ENCODE peak calls at places on chromosome 17, in nine cellular contexts. Y is ACHN; J is iPS DF 6.9; I is mesothelial cell of epicardium; A is effector CD4-positive, alpha-beta T cell; Q is CD8-positive, alpha-beta T cell; S is T-helper 17 cell; O is NCI-H1105; G is GM06990. B is an unnamed sample.

GRCh38 chr17:19833914-19834313 is 33.8 kb downstream of the ULK2 start:
- DNase-seq in Y (no peak), J (no peak), I (no peak), A (no peak), Q (no peak), S (no peak), O (no peak), G (no peak), B (no peak)

GRCh38 chr17:21524211-21524591 is 148.0 kb downstream of the KCNJ12 start:
- DNase-seq in Y (no peak), J (no peak), I (no peak), A (no peak), Q (no peak), S (no peak), O (no peak), G (no peak), B (no peak)

GRCh38 chr17:45172232-45172540 is 10.5 kb downstream of the HEXIM2 start:
- DNase-seq in Y (no peak), J (no peak), I (peak), A (no peak), Q (no peak), S (no peak), O (no peak), G (no peak), B (no peak)

GRCh38 chr17:56629450-56630187 is 36.1 kb downstream of the NOG start:
- DNase-seq in Y (peak), J (peak), I (no peak), A (no peak), Q (peak), S (no peak), O (no peak), G (no peak), B (no peak)

GRCh38 chr17:81000631-81001357 is 9.2 kb downstream of the CHMP6 start:
- DNase-seq in Y (no peak), J (no peak), I (no peak), A (no peak), Q (no peak), S (no peak), O (no peak), G (no peak), B (no peak)

GRCh38 chr17:7293131-7293557 is 1.3 kb downstream of the YBX2 start:
- DNase-seq in Y (peak), J (no peak), I (no peak), A (no peak), Q (no peak), S (no peak), O (no peak), G (no peak), B (no peak)

GRCh38 chr17:17729620-17730249 is 48.5 kb downstream of the RAI1 start:
- DNase-seq in Y (peak), J (no peak), I (no peak), A (peak), Q (peak), S (peak), O (peak), G (no peak), B (no peak)

GRCh38 chr17:51770031-51770759 is 388.3 kb downstream of the CA10 start:
- DNase-seq in Y (no peak), J (no peak), I (no peak), A (no peak), Q (no peak), S (no peak), O (no peak), G (no peak), B (no peak)

GRCh38 chr17:58756246-58757161 is 850 bp downstream of the PPM1E start:
- DNase-seq in Y (peak), J (no peak), I (no peak), A (no peak), Q (no peak), S (no peak), O (peak), G (peak), B (no peak)

GRCh38 chr17:47717845-47718621 is 15.0 kb upstream of the TBX21 start:
- DNase-seq in Y (peak), J (no peak), I (no peak), A (no peak), Q (no peak), S (no peak), O (no peak), G (no peak), B (no peak)

GRCh38 chr17:21278304-21279197 is 6.0 kb upstream of the MAP2K3 start:
- DNase-seq in Y (no peak), J (no peak), I (no peak), A (peak), Q (peak), S (no peak), O (no peak), G (no peak), B (no peak)

GRCh38 chr17:61455754-61456681 is 3.8 kb downstream of the TBX4 start:
- DNase-seq in Y (no peak), J (no peak), I (no peak), A (no peak), Q (no peak), S (no peak), O (no peak), G (no peak), B (peak)

GRCh38 chr17:77693301-77693700 is 265.2 kb upstream of the TNRC6C start:
- DNase-seq in Y (no peak), J (no peak), I (peak), A (no peak), Q (no peak), S (no peak), O (no peak), G (no peak), B (peak)

GRCh38 chr17:63547083-63547523 is 3.2 kb upstream of the DCAF7 start:
- DNase-seq in Y (no peak), J (no peak), I (no peak), A (no peak), Q (no peak), S (no peak), O (no peak), G (no peak), B (no peak)

GRCh38 chr17:36501351-36501750 is 14.9 kb downstream of the ZNHIT3 start:
- DNase-seq in Y (no peak), J (no peak), I (no peak), A (no peak), Q (no peak), S (no peak), O (no peak), G (no peak), B (no peak)

GRCh38 chr17:22707626-22708025 is 1015.3 kb downstream of the KCNJ18 start:
- DNase-seq in Y (no peak), J (no peak), I (no peak), A (no peak), Q (no peak), S (no peak), O (no peak), G (no peak), B (no peak)

GRCh38 chr17:57528084-57528451 is 217.0 kb downstream of the CCDC182 start:
- DNase-seq in Y (no peak), J (no peak), I (no peak), A (no peak), Q (no peak), S (no peak), O (no peak), G (no peak), B (no peak)

GRCh38 chr17:72011561-72011960 is 109.3 kb upstream of the SOX9 start:
- DNase-seq in Y (no peak), J (no peak), I (no peak), A (no peak), Q (no peak), S (no peak), O (no peak), G (no peak), B (peak)